ENCODE peak calls at places on chromosomes 3 and 15, in six cellular contexts. W is kidney, V is H9, S is fibroblast of lung, K is neural progenitor cell, N is HepG2. O is an unnamed sample. For H3K9me3, the result is how much of the 10 kb centered on the place peaks cover.

GRCh38 chr15:50676799-50677483 is 9.7 kb downstream of the TRPM7 start:
- DNase-seq in W (no peak), V (no peak), S (peak), K (no peak), N (no peak), O (peak)

GRCh38 chr3:128112406-128112968 is 11.1 kb downstream of the RUVBL1 start:
- DNase-seq in W (no peak), V (no peak), S (peak), K (no peak), N (no peak), O (peak)

GRCh38 chr15:84112025-84112424 is 123.5 kb upstream of the GOLGA6L4 start:
- DNase-seq in W (no peak), V (no peak), S (peak), K (no peak), N (no peak), O (peak)

GRCh38 chr3:111465081-111465670 is 76.8 kb upstream of the CD96 start:
- DNase-seq in W (no peak), V (no peak), S (no peak), K (no peak), N (no peak), O (no peak)

GRCh38 chr3:44966795-44967278 is 9.1 kb downstream of the ZDHHC3 start:
- DNase-seq in W (no peak), V (no peak), S (no peak), K (no peak), N (no peak), O (no peak)

GRCh38 chr3:195140816-195141793 is 129.9 kb downstream of the XXYLT1 start:
- DNase-seq in W (no peak), V (no peak), S (no peak), K (no peak), N (no peak), O (peak)

GRCh38 chr3:127455541-127456450 is 134.7 kb downstream of the TPRA1 start:
- DNase-seq in W (peak), V (peak), S (peak), K (peak), N (peak), O (peak)

GRCh38 chr15:67782592-67782991 is 42.7 kb upstream of the SKOR1 start:
- DNase-seq in W (no peak), V (no peak), S (no peak), K (peak), N (no peak), O (no peak)

GRCh38 chr3:72818915-72819314 is 29.3 kb downstream of the SHQ1 start:
- DNase-seq in W (no peak), V (no peak), S (peak), K (no peak), N (no peak), O (peak)

GRCh38 chr3:15579071-15579470 is 22.3 kb downstream of the HACL1 start:
- DNase-seq in W (no peak), V (no peak), S (no peak), K (no peak), N (no peak), O (no peak)

GRCh38 chr15:39079296-39079834 is 501.5 kb upstream of the THBS1 start:
- DNase-seq in W (no peak), V (no peak), S (peak), K (no peak), N (no peak), O (peak)

GRCh38 chr3:16214366-16214765 is 39.9 kb downstream of the GALNT15 start:
- DNase-seq in W (no peak), V (no peak), S (no peak), K (no peak), N (no peak), O (no peak)

GRCh38 chr3:168865022-168865551 is 769.4 kb upstream of the GOLIM4 start:
- DNase-seq in W (no peak), V (no peak), S (peak), K (peak), N (no peak), O (no peak)

GRCh38 chr3:40043444-40043755 is 234.0 kb downstream of the MYRIP start:
- DNase-seq in W (no peak), V (no peak), S (no peak), K (no peak), N (no peak), O (peak)

GRCh38 chr3:42019144-42019952 is 57.4 kb upstream of the ULK4 start:
- DNase-seq in W (no peak), V (no peak), S (no peak), K (no peak), N (peak), O (no peak)

GRCh38 chr15:85614059-85614458 is 180.7 kb downstream of the KLHL25 start:
- DNase-seq in W (no peak), V (no peak), S (no peak), K (no peak), N (no peak), O (no peak)

GRCh38 chr3:147409143-147410121 is at the start of gene ZIC1:
- DNase-seq in W (peak), V (peak), S (no peak), K (peak), N (no peak), O (peak)

GRCh38 chr15:75031773-75032302 is 8.4 kb downstream of the PPCDC start:
- DNase-seq in W (no peak), V (no peak), S (no peak), K (no peak), N (no peak), O (no peak)

GRCh38 chr3:8837172-8837571 is 67.8 kb upstream of the OXTR start:
- DNase-seq in W (no peak), V (no peak), S (peak), K (no peak), N (no peak), O (peak)

GRCh38 chr15:68431792-68432401 is at the start of gene ITGA11:
- DNase-seq in W (peak), V (peak), S (peak), K (peak), N (no peak), O (peak)

GRCh38 chr15:69236505-69236904 is 62.2 kb upstream of the PAQR5 start:
- DNase-seq in W (no peak), V (no peak), S (no peak), K (no peak), N (no peak), O (no peak)

DNA sequence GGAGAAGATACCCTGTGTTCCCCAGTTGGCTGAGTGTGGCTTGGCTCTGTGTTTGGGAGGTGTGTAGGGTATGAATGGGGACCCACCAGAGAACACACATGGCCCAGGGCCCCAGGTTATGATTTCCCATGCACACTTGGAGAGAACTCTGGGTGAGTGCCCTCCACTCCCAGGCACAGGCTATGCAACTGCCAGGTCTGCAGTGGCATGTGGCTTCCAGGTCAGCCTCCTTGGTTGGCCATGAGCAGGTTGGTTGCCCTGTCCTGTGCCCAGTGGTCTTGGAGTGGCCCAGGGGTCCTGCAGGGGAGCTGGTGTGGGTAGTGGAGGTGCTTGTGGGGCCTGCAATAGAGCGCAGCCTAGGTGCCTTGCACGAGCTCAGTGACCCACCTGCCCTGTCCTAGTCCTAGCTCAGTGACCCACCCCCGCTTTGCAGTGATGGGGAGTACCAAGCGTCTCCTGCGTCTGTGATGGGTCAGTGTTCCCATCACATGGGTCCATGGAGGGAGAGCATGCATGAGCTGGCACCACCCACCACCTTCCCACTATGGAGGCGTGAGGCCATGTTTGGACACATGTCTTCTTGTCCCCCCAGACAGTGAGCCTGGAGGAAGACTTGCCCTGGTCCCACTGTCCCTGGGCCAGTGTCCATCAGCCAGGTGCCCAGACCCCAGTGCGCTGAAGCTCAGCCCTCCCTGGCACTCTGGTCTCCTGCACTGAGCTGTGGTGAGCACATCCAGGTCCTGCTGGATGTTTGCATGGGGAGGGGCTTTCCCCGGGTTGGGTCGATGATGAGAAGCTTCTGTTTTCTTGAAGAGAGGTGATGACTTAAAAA is 217.3 kb downstream of the SNRPN start:
- DNase-seq in W (peak), V (peak), S (no peak), K (no peak), N (no peak), O (no peak)
- H3K9me3 ChIP-seq in W (under half), V (half or more), S (under half), K (under half), N (half or more), O (under half)

DNA sequence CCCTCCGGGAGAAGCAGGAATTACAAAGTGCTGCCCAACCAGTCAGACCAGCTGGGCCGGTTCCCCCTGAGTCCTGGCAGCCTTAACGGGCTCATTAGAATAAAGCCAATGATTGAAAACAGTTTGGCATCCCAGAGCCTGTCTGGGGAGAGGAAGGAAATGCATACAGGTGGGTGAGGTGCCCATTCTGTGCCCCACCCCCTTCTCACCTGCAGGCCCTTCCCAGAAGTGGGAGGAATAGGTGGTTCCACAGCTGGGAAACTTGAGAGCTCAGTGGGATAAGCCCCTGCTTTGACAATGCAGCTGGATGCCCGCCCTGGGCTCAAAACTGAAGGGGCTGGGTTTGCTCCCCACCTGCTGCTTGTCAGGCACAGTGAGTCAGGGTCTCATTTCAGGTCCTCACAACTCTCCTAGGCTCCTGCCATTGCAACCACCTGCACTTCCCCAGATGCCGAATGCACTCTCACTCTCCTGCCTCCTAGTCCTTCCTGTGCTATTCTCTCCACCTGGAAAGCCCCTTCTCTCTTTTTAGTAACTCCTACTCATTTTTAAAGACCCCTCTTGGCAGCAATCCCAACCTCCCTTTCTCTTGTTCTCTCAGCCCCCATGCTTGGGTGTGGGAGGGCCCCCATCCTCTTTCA is 5.5 kb upstream of the BUB1B start:
- DNase-seq in W (peak), V (peak), S (no peak), K (peak), N (no peak), O (no peak)
- H3K9ac ChIP-seq in W (no peak), V (no peak), S (no peak), K (no peak), N (no peak), O (no peak)

DNA sequence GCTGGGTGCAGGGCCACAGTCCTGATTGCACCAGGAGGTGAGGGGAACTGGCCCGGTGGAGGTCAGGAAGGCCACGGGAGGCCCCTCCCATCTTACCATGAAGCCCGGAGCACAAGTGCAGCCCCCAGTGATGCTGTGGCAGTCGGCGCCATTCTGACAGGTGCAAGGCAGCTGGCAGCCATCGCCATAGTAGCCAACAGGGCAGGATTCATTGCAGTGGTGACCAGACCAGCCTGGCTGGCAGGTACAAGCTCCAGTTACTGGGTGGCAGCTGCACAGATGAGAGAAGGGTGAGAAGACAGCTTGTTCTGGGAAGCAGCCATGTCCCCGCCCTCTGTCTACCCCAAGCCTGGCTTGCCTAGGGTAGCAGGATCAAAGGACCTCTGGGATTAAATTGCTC is 88.2 kb downstream of the RAB11A start:
- DNase-seq in W (no peak), V (peak), S (no peak), K (no peak), N (no peak), O (no peak)
- H3K9me3 ChIP-seq in W (under half), V (under half), S (under half), K (under half), N (under half), O (under half)

DNA sequence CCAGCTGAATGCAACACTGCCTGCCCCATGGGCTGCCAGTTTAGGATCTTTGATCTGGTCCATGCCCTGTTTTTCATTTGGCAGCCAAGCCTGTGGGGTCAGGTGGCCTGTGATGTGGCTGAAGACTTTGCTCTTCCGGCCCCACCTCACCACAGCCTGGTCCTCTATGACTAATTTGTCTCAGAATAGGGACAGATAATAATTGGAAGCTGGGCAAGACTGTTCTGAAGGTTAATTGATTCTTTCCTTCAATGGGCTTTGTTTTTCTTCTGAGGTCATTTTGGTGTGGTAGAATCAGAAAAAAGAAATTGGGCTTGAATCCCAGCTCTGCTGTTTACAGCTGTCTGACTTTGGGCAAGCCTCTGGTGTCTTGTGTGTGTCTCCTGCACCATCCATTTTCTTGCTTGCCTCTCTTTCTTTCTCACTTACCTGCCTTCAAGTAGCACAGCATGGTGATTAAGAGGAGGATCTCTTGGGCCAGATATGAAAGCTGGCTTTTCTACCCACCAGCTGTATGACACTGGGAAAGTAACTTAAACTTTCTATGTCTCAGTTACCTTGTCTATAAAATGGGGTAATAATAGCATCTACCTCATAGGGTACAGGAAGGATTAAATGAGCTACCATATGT is 24.2 kb downstream of the ABHD2 start:
- DNase-seq in W (no peak), V (no peak), S (peak), K (no peak), N (peak), O (peak)
- H3K9ac ChIP-seq in W (no peak), V (no peak), S (no peak), K (no peak), N (peak), O (peak)